ENCODE peak calls at places on chromosomes 16 and 17, in seven cellular contexts. T is AG10803; Z is HFF-Myc; F is tibial artery; O is neural progenitor cell; Y is CD8-positive, alpha-beta memory T cell; E is heart right ventricle. G is an unnamed sample.

GRCh38 chr17:72189781-72190593 is 69.2 kb downstream of the SOX9 start:
- DNase-seq in T (no peak), Z (no peak), F (no peak), O (no peak), Y (no peak), E (no peak), G (no peak)

GRCh38 chr17:32516450-32516849 is 29.7 kb downstream of the CDK5R1 start:
- DNase-seq in T (no peak), Z (no peak), F (no peak), O (no peak), Y (no peak), E (no peak), G (no peak)

GRCh38 chr17:73288534-73289302 is 23.1 kb downstream of the CDC42EP4 start:
- DNase-seq in T (no peak), Z (no peak), F (peak; percentile 75), O (no peak), Y (no peak), E (peak; percentile 78), G (no peak)

GRCh38 chr16:30924086-30924714 is 828 bp downstream of the FBXL19 start:
- DNase-seq in T (no peak), Z (no peak), F (peak; percentile 73), O (peak; percentile 62), Y (no peak), E (peak; percentile 35), G (no peak)

GRCh38 chr17:80880650-80880989 is 111.0 kb upstream of the CHMP6 start:
- DNase-seq in T (no peak), Z (no peak), F (no peak), O (no peak), Y (no peak), E (no peak), G (no peak)

GRCh38 chr17:42879596-42879985 is 21.0 kb upstream of the G6PC1 start:
- DNase-seq in T (peak; percentile 57), Z (no peak), F (no peak), O (no peak), Y (no peak), E (no peak), G (no peak)

GRCh38 chr17:2958706-2959222 is 104.6 kb downstream of the OR1D5 start:
- DNase-seq in T (no peak), Z (no peak), F (no peak), O (no peak), Y (no peak), E (no peak), G (no peak)

GRCh38 chr16:78596996-78597422 is 497.6 kb downstream of the WWOX start:
- DNase-seq in T (no peak), Z (no peak), F (no peak), O (no peak), Y (no peak), E (no peak), G (no peak)

GRCh38 chr17:39591958-39592954 is 15.5 kb downstream of the NEUROD2 start:
- DNase-seq in T (peak; percentile 22), Z (peak; percentile 43), F (no peak), O (peak; percentile 92), Y (no peak), E (no peak), G (peak; percentile 39)

GRCh38 chr17:57869599-57870282 is 19.9 kb upstream of the MRPS23 start:
- DNase-seq in T (peak; percentile 92), Z (peak; percentile 85), F (no peak), O (no peak), Y (no peak), E (peak; percentile 6), G (no peak)

GRCh38 chr17:3667366-3668278 is 756 bp downstream of the TAX1BP3 start:
- DNase-seq in T (peak; percentile 94), Z (peak; percentile 46), F (peak; percentile 94), O (peak; percentile 89), Y (no peak), E (peak; percentile 91), G (peak; percentile 80)

GRCh38 chr16:87602005-87602790 is at the start of gene JPH3:
- DNase-seq in T (no peak), Z (no peak), F (no peak), O (peak; percentile 80), Y (no peak), E (no peak), G (peak; percentile 22)

GRCh38 chr17:80649200-80649644 is 104.6 kb downstream of the RPTOR start:
- DNase-seq in T (no peak), Z (no peak), F (no peak), O (no peak), Y (no peak), E (no peak), G (no peak)

GRCh38 chr17:16286947-16287562 is 66.2 kb downstream of the CENPV start:
- DNase-seq in T (no peak), Z (no peak), F (peak; percentile 68), O (no peak), Y (no peak), E (peak; percentile 30), G (no peak)

GRCh38 chr17:64172510-64172909 is 42.6 kb upstream of the ERN1 start:
- DNase-seq in T (no peak), Z (no peak), F (no peak), O (no peak), Y (no peak), E (no peak), G (peak; percentile 30)

GRCh38 chr17:15947331-15947730 is 2.4 kb downstream of the ADORA2B start:
- DNase-seq in T (peak; percentile 21), Z (no peak), F (no peak), O (no peak), Y (no peak), E (no peak), G (no peak)

GRCh38 chr17:2024572-2025219 is 438 bp downstream of the RTN4RL1 start:
- DNase-seq in T (no peak), Z (no peak), F (no peak), O (no peak), Y (no peak), E (no peak), G (no peak)

GRCh38 chr17:20154601-20155000 is 145.4 kb downstream of the SPECC1 start:
- DNase-seq in T (no peak), Z (no peak), F (no peak), O (no peak), Y (no peak), E (no peak), G (no peak)

GRCh38 chr17:20156196-20157077 is 147.3 kb downstream of the SPECC1 start:
- DNase-seq in T (peak; percentile 22), Z (no peak), F (no peak), O (peak; percentile 80), Y (no peak), E (peak; percentile 28), G (peak; percentile 9)

GRCh38 chr17:20158580-20158979 is 149.4 kb downstream of the SPECC1 start:
- DNase-seq in T (no peak), Z (no peak), F (no peak), O (no peak), Y (no peak), E (no peak), G (no peak)

GRCh38 chr17:20155258-20156195 is 146.4 kb downstream of the SPECC1 start:
- DNase-seq in T (peak; percentile 89), Z (peak; percentile 52), F (peak; percentile 97), O (peak; percentile 100), Y (peak; percentile 95), E (peak; percentile 97), G (peak; percentile 94)

GRCh38 chr17:20157078-20157360 is 147.9 kb downstream of the SPECC1 start:
- DNase-seq in T (no peak), Z (no peak), F (no peak), O (peak; percentile 21), Y (no peak), E (no peak), G (no peak)
- H3K4me3 ChIP-seq in T (peak overlapping the region; percentile 64), Z (peak overlapping the region; percentile 54), F (peak overlapping the region; percentile 93), O (peak overlapping the region; percentile 79), Y (peak overlapping the region; percentile 57), E (no peak overlapping the region), G (no peak overlapping the region)

GRCh38 chr16:68346892-68347480 is 36.2 kb downstream of the PRMT7 start:
- DNase-seq in T (no peak), Z (no peak), F (no peak), O (no peak), Y (no peak), E (no peak), G (no peak)

GRCh38 chr16:68348645-68349445 is 38.0 kb downstream of the PRMT7 start:
- DNase-seq in T (no peak), Z (no peak), F (no peak), O (no peak), Y (no peak), E (no peak), G (no peak)

GRCh38 chr16:68345958-68346635 is 35.3 kb downstream of the PRMT7 start:
- DNase-seq in T (no peak), Z (no peak), F (no peak), O (no peak), Y (no peak), E (no peak), G (no peak)

GRCh38 chr16:68345351-68345810 is 34.6 kb downstream of the PRMT7 start:
- DNase-seq in T (no peak), Z (no peak), F (no peak), O (no peak), Y (no peak), E (no peak), G (no peak)

GRCh38 chr16:68347605-68348004 is 36.8 kb downstream of the PRMT7 start:
- DNase-seq in T (no peak), Z (no peak), F (no peak), O (no peak), Y (no peak), E (no peak), G (no peak)
- H3K4me3 ChIP-seq in T (no peak overlapping the region), Z (no peak overlapping the region), F (no peak overlapping the region), O (no peak overlapping the region), Y (no peak overlapping the region), E (no peak overlapping the region), G (no peak overlapping the region)

DNA sequence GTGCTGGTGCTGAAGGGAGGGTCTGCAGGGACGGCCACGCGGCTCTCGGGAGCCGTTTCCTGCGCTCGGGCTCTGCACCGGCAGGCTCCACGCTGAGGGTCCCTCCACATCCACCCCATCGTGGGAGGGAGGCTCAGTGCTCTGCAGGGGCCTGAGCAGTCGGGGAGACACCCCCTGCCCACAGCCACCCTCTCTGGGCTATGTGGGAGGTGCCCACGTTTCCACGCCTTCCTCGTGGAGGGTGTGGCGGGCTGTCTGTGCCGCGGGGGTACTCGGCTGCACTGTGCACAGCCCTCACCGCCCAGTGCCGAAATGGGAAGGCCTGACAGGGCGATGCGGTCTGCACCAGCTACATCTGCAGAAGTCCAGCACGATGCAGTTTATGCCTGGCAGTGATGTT is 25.5 kb upstream of the ZNF750 start:
- DNase-seq in T (no peak), Z (no peak), F (no peak), O (no peak), Y (no peak), E (no peak), G (no peak)
- H3K4me3 ChIP-seq in T (no peak overlapping the region), Z (no peak overlapping the region), F (no peak overlapping the region), O (no peak overlapping the region), Y (no peak overlapping the region), E (no peak overlapping the region), G (no peak overlapping the region)

GRCh38 chr16:68408967-68409366 is 39.3 kb downstream of the SMPD3 start:
- DNase-seq in T (no peak), Z (no peak), F (no peak), O (peak; percentile 54), Y (no peak), E (no peak), G (no peak)
- H3K4me3 ChIP-seq in T (no peak overlapping the region), Z (no peak overlapping the region), F (no peak overlapping the region), O (no peak overlapping the region), Y (no peak overlapping the region), E (no peak overlapping the region), G (no peak overlapping the region)

G was measured in A673.